ENCODE peak calls at places on chromosome 1, in ten cellular contexts. O is stomach, D is ovary, M is fibroblast of pulmonary artery, B is fibroblast of lung, W is GM20000, P is PC-3, K is progenitor cell of endocrine pancreas, A is AG04450, R is transverse colon. Y is an unnamed sample.

GRCh38 chr1:39812913-39813312 is 24.2 kb upstream of the BMP8B start:
- DNase-seq in R (no peak), P (no peak), A (no peak), B (no peak), W (no peak), K (no peak), O (no peak), D (no peak), M (no peak), Y (no peak)

GRCh38 chr1:244854865-244855578 is 9.3 kb downstream of the HNRNPU start:
- DNase-seq in M (no peak), W (no peak), P (no peak), O (no peak), A (no peak), B (no peak), R (no peak), K (no peak), D (no peak), Y (no peak)

GRCh38 chr1:9382923-9383491 is 90.3 kb downstream of the SPSB1 start:
- DNase-seq in W (no peak), P (no peak), B (no peak), M (no peak), R (no peak), A (no peak), O (no peak), K (no peak), D (no peak), Y (no peak)

GRCh38 chr1:202168861-202169260 is 8.5 kb upstream of the PTPN7 start:
- DNase-seq in K (no peak), A (no peak), P (no peak), R (no peak), M (no peak), D (no peak), B (no peak), O (no peak), W (no peak), Y (no peak)

GRCh38 chr1:1058088-1058905 is 15.8 kb downstream of the RNF223 start:
- DNase-seq in K (no peak), R (no peak), M (no peak), O (no peak), W (no peak), B (no peak), A (no peak), D (no peak), P (peak; percentile 48), Y (no peak)

GRCh38 chr1:94463765-94464330 is 45.7 kb downstream of the ABCD3 start:
- DNase-seq in R (no peak), A (peak; percentile 21), K (no peak), B (peak; percentile 30), D (no peak), W (peak; percentile 23), M (peak; percentile 77), O (no peak), P (peak; percentile 78), Y (peak; percentile 22)

GRCh38 chr1:67261646-67262045 is 46.0 kb upstream of the IL12RB2 start:
- DNase-seq in D (no peak), K (no peak), P (no peak), O (no peak), W (no peak), M (no peak), R (peak; percentile 10), A (no peak), B (no peak), Y (no peak)

GRCh38 chr1:93369734-93370133 is 24.0 kb downstream of the DR1 start:
- DNase-seq in K (no peak), A (no peak), P (no peak), O (no peak), R (no peak), B (no peak), M (no peak), D (no peak), W (no peak), Y (no peak)

DNA sequence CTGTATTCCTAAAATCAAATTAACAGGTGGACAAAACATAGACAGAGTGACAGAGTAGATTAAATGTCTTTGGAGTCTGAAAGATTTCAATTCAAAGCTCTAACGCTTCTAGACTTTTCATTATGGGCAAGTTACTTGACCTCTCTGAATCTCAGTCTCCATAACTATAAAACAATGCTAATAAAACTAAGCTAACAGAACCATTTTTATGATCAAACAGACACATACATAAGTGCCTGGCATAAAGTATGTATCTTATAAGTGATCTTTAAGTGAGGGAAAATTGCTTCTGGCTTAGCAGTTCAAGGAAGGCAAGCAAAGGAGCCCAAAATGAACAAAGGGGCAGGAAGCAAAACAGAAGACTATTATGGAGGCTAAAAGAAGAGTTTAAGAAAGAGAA is 216.8 kb upstream of the TNR start:
- DNase-seq in W (no peak), P (no peak), R (no peak), A (no peak), D (no peak), O (no peak), B (no peak), K (no peak), M (no peak), Y (no peak)
- TF ChIP-seq CTCF in W (no peak), P (no peak), R (no peak), A (no peak), D (no peak), O (no peak), B (no peak), K (no peak), M (no peak), Y (no peak)

GRCh38 chr1:6601865-6602668 is 602 bp downstream of the KLHL21 start:
- DNase-seq in D (peak; percentile 75), A (no peak), O (peak; percentile 61), K (peak; percentile 37), R (peak; percentile 42), B (peak; percentile 71), P (peak; percentile 57), M (no peak), W (peak; percentile 81), Y (peak; percentile 77)

GRCh38 chr1:6601049-6601864 is 1.4 kb downstream of the KLHL21 start:
- DNase-seq in D (peak; percentile 77), W (peak; percentile 80), P (peak; percentile 100), R (peak; percentile 78), A (peak; percentile 82), O (peak; percentile 83), K (no peak), B (peak; percentile 92), M (peak; percentile 94), Y (peak; percentile 77)

GRCh38 chr1:6602669-6603423 is at the start of gene KLHL21:
- DNase-seq in B (peak; percentile 86), M (peak; percentile 89), O (peak; percentile 89), P (peak; percentile 97), D (peak; percentile 91), K (peak; percentile 72), A (no peak), W (peak; percentile 96), R (peak; percentile 91), Y (peak; percentile 92)

GRCh38 chr1:6603424-6603850 is 768 bp upstream of the KLHL21 start:
- DNase-seq in K (peak; percentile 33), O (peak; percentile 61), R (peak; percentile 65), P (peak; percentile 62), M (peak; percentile 81), B (peak; percentile 84), A (no peak), W (peak; percentile 61), D (peak; percentile 79), Y (peak; percentile 61)

DNA sequence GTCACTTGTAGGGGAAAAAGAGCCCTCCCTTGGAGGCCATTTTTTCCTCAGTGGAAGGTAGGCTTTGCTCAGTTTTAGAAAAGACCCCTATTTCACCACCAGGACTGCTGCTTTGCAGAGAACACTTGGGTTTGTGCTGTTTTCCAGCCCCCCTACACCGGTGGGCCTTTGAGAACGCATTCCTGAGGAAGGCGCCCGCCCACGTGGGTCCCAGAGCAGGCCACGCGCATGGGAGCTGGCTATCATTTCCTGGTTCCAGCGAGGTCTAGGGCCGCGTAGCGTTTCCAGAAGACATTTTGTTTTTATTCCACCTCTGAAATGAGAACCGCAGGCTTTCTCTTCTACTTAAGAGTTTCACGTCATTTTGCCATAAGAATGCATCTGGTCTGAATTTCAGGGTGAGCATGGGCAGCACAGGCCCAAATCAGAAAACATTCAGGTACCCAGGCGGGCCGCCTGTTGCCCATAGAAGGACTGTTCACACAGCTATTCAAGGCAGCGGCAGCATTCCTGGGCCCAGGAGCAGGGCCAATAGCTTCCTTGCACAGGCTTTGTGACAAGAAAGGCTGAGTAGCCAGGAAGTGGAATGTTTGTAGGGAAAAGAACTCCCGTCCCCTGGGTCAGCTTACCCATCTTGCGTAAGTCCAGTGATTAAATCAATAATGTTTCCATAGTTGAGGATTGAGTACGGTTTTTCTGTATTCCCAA is 1.3 kb upstream of the KLHL21 start:
- DNase-seq in R (peak; percentile 57), O (peak; percentile 84), W (no peak), B (peak; percentile 92), K (peak; percentile 33), A (no peak), M (peak; percentile 91), P (peak; percentile 38), D (peak; percentile 77), Y (no peak)
- TF ChIP-seq CTCF in R (peak; percentile 46), O (no peak), W (no peak), B (no peak), K (peak; percentile 36), A (no peak), M (no peak), P (no peak), D (peak; percentile 51), Y (no peak)

DNA sequence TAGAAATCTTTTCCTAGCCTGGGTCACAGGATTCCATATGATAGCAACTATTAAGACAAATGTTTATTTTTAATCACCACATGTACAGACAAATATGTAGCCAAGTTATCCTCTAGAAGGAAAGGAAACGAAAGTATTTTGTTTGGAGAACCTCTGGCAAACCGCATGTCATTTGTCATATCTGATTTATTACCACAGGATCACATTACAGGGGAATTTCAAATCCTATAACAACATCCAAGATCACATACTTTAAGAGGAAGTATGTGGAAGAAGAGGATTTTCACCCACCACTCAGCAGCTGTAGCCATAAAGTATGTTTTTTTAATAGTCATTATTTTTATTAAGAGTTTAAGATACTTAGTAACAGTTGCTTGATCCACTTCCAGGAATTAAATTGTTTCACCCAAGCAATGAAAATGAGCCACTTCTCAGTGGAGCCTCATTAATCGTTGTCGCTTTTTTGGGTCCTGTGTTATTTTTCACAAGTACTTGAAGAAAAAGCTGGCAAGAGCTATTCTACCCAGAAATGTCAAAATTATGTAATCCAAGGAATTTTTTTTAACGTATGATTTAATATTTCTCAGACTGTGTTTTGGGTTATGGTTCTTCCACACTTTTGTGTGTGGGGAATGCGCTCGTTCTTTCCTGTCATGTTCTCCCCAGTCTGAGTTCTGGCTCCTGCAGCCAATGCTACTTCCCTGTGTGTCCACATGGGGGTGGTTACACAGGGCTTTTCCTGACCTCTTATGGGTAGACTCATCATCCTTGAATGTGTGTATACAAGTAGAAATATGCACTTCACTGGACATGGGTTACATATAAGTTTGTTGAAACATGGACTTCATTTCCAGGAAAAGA is 6.9 kb downstream of the SERTAD4 start:
- DNase-seq in M (peak; percentile 80), O (no peak), P (peak; percentile 95), D (no peak), W (no peak), A (peak; percentile 84), R (no peak), K (no peak), B (peak; percentile 98), Y (no peak)
- TF ChIP-seq CTCF in M (peak; percentile 60), O (peak; percentile 22), P (peak; percentile 61), D (no peak), W (no peak), A (peak; percentile 76), R (peak; percentile 54), K (peak; percentile 52), B (peak; percentile 65), Y (no peak)

GRCh38 chr1:195735140-195735539 is 873.1 kb downstream of the KCNT2 start:
- DNase-seq in B (no peak), W (no peak), R (no peak), D (no peak), O (no peak), K (no peak), P (no peak), A (no peak), M (no peak), Y (no peak)

GRCh38 chr1:195738971-195739650 is 869.1 kb downstream of the KCNT2 start:
- DNase-seq in B (peak; percentile 60), P (peak; percentile 14), M (peak; percentile 3), R (no peak), K (no peak), O (no peak), D (no peak), A (no peak), W (no peak), Y (no peak)

GRCh38 chr1:195733408-195733807 is 874.8 kb downstream of the KCNT2 start:
- DNase-seq in R (no peak), A (no peak), W (no peak), D (no peak), M (no peak), K (no peak), O (no peak), P (no peak), B (no peak), Y (no peak)

GRCh38 chr1:195731385-195731784 is 876.9 kb downstream of the KCNT2 start:
- DNase-seq in W (no peak), D (no peak), P (no peak), O (no peak), B (no peak), M (no peak), R (no peak), K (no peak), A (no peak), Y (no peak)

DNA sequence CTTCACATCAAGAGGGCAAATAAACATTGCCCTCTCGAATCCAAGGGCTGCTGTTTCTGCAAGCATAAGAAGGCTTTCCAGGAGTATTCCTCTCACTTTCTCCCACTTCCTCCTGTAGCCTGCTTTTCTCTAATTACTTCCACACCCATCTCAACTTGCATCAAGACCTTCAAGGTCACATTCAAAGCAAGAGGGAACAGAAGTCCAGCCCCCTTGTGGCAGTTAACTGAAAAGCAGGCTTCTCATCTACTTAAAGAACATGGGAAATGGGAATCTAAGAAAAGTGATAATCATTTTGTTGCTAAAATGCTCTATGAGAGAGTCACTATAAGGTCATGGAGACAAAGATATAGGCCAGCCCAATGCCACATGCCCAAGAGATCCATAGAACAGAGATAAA is 874.4 kb downstream of the KCNT2 start:
- DNase-seq in A (no peak), M (peak; percentile 13), P (peak; percentile 26), D (no peak), K (no peak), W (no peak), B (no peak), R (peak; percentile 27), O (no peak), Y (no peak)
- TF ChIP-seq CTCF in A (peak; percentile 46), M (peak; percentile 36), P (peak; percentile 64), D (no peak), K (peak; percentile 52), W (peak; percentile 23), B (no peak), R (peak; percentile 53), O (no peak), Y (peak; percentile 29)